ENCODE peak calls at places on chromosomes 11 and 22, in six cellular contexts. One of them, this sample, is unnamed.

GRCh38 chr22:23128269-23129108 is 13.3 kb downstream of the RSPH14 start:
- DNase-seq in GDM1: peak
- DNase-seq in RKO: peak
- DNase-seq in colonic mucosa: peak
- DNase-seq in activated CD8-positive, alpha-beta T cell treated with anti-CD3 and anti-CD28 coated beads, Interleukin-2, amount 10 ng/mL, durations not matched to agents 7 days and 5 days: peak
- DNase-seq in NCI-H1105: no peak
- DNase-seq in this sample: peak

GRCh38 chr22:41940853-41941765 is 5.8 kb downstream of the CENPM start:
- DNase-seq in GDM1: peak
- DNase-seq in RKO: peak
- DNase-seq in colonic mucosa: peak
- DNase-seq in activated CD8-positive, alpha-beta T cell treated with anti-CD3 and anti-CD28 coated beads, Interleukin-2, amount 10 ng/mL, durations not matched to agents 7 days and 5 days: peak
- DNase-seq in NCI-H1105: peak
- DNase-seq in this sample: peak

GRCh38 chr11:35013514-35014191 is 97.2 kb downstream of the PDHX start:
- DNase-seq in GDM1: no peak
- DNase-seq in RKO: no peak
- DNase-seq in colonic mucosa: no peak
- DNase-seq in activated CD8-positive, alpha-beta T cell treated with anti-CD3 and anti-CD28 coated beads, Interleukin-2, amount 10 ng/mL, durations not matched to agents 7 days and 5 days: no peak
- DNase-seq in NCI-H1105: no peak
- DNase-seq in this sample: peak

GRCh38 chr11:75288846-75289760 is 48.5 kb downstream of the TPBGL start:
- DNase-seq in GDM1: no peak
- DNase-seq in RKO: no peak
- DNase-seq in colonic mucosa: no peak
- DNase-seq in activated CD8-positive, alpha-beta T cell treated with anti-CD3 and anti-CD28 coated beads, Interleukin-2, amount 10 ng/mL, durations not matched to agents 7 days and 5 days: no peak
- DNase-seq in NCI-H1105: no peak
- DNase-seq in this sample: no peak

GRCh38 chr11:57379732-57380131 is 1.2 kb downstream of the PRG3 start:
- DNase-seq in GDM1: no peak
- DNase-seq in RKO: peak
- DNase-seq in colonic mucosa: no peak
- DNase-seq in activated CD8-positive, alpha-beta T cell treated with anti-CD3 and anti-CD28 coated beads, Interleukin-2, amount 10 ng/mL, durations not matched to agents 7 days and 5 days: peak
- DNase-seq in NCI-H1105: no peak
- DNase-seq in this sample: no peak

GRCh38 chr22:26599505-26599904 is 9.6 kb upstream of the TPST2 start:
- DNase-seq in GDM1: no peak
- DNase-seq in RKO: no peak
- DNase-seq in colonic mucosa: no peak
- DNase-seq in activated CD8-positive, alpha-beta T cell treated with anti-CD3 and anti-CD28 coated beads, Interleukin-2, amount 10 ng/mL, durations not matched to agents 7 days and 5 days: no peak
- DNase-seq in NCI-H1105: no peak
- DNase-seq in this sample: no peak

GRCh38 chr22:49863936-49864335 is 10.3 kb downstream of the ZBED4 start:
- DNase-seq in GDM1: no peak
- DNase-seq in RKO: no peak
- DNase-seq in colonic mucosa: no peak
- DNase-seq in activated CD8-positive, alpha-beta T cell treated with anti-CD3 and anti-CD28 coated beads, Interleukin-2, amount 10 ng/mL, durations not matched to agents 7 days and 5 days: no peak
- DNase-seq in NCI-H1105: no peak
- DNase-seq in this sample: no peak

GRCh38 chr11:2724653-2725366 is 25.0 kb upstream of the KCNQ1OT1 start:
- DNase-seq in GDM1: no peak
- DNase-seq in RKO: no peak
- DNase-seq in colonic mucosa: no peak
- DNase-seq in activated CD8-positive, alpha-beta T cell treated with anti-CD3 and anti-CD28 coated beads, Interleukin-2, amount 10 ng/mL, durations not matched to agents 7 days and 5 days: no peak
- DNase-seq in NCI-H1105: no peak
- DNase-seq in this sample: no peak

GRCh38 chr11:68567553-68567952 is 107.0 kb downstream of the PPP6R3 start:
- DNase-seq in GDM1: no peak
- DNase-seq in RKO: no peak
- DNase-seq in colonic mucosa: no peak
- DNase-seq in activated CD8-positive, alpha-beta T cell treated with anti-CD3 and anti-CD28 coated beads, Interleukin-2, amount 10 ng/mL, durations not matched to agents 7 days and 5 days: no peak
- DNase-seq in NCI-H1105: no peak
- DNase-seq in this sample: no peak

GRCh38 chr11:31237819-31238771 is 131.4 kb downstream of the DCDC1 start:
- DNase-seq in GDM1: no peak
- DNase-seq in RKO: peak
- DNase-seq in colonic mucosa: no peak
- DNase-seq in activated CD8-positive, alpha-beta T cell treated with anti-CD3 and anti-CD28 coated beads, Interleukin-2, amount 10 ng/mL, durations not matched to agents 7 days and 5 days: no peak
- DNase-seq in NCI-H1105: no peak
- DNase-seq in this sample: no peak

GRCh38 chr11:118084247-118084646 is 2.5 kb downstream of the SMIM35 start:
- DNase-seq in GDM1: peak
- DNase-seq in RKO: peak
- DNase-seq in colonic mucosa: peak
- DNase-seq in activated CD8-positive, alpha-beta T cell treated with anti-CD3 and anti-CD28 coated beads, Interleukin-2, amount 10 ng/mL, durations not matched to agents 7 days and 5 days: no peak
- DNase-seq in NCI-H1105: no peak
- DNase-seq in this sample: no peak

GRCh38 chr22:29385305-29385704 is 3.1 kb downstream of the AP1B1 start:
- DNase-seq in GDM1: no peak
- DNase-seq in RKO: no peak
- DNase-seq in colonic mucosa: no peak
- DNase-seq in activated CD8-positive, alpha-beta T cell treated with anti-CD3 and anti-CD28 coated beads, Interleukin-2, amount 10 ng/mL, durations not matched to agents 7 days and 5 days: no peak
- DNase-seq in NCI-H1105: no peak
- DNase-seq in this sample: no peak

GRCh38 chr11:85299247-85299646 is 327.9 kb downstream of the DLG2 start:
- DNase-seq in GDM1: peak
- DNase-seq in RKO: no peak
- DNase-seq in colonic mucosa: peak
- DNase-seq in activated CD8-positive, alpha-beta T cell treated with anti-CD3 and anti-CD28 coated beads, Interleukin-2, amount 10 ng/mL, durations not matched to agents 7 days and 5 days: no peak
- DNase-seq in NCI-H1105: no peak
- DNase-seq in this sample: no peak

GRCh38 chr11:44311339-44312261 is 1.7 kb upstream of the ALX4 start:
- DNase-seq in GDM1: no peak
- DNase-seq in RKO: no peak
- DNase-seq in colonic mucosa: no peak
- DNase-seq in activated CD8-positive, alpha-beta T cell treated with anti-CD3 and anti-CD28 coated beads, Interleukin-2, amount 10 ng/mL, durations not matched to agents 7 days and 5 days: no peak
- DNase-seq in NCI-H1105: no peak
- DNase-seq in this sample: no peak

GRCh38 chr11:122202951-122203456 is 87.0 kb upstream of the BLID start:
- DNase-seq in GDM1: no peak
- DNase-seq in RKO: peak
- DNase-seq in colonic mucosa: peak
- DNase-seq in activated CD8-positive, alpha-beta T cell treated with anti-CD3 and anti-CD28 coated beads, Interleukin-2, amount 10 ng/mL, durations not matched to agents 7 days and 5 days: peak
- DNase-seq in NCI-H1105: peak
- DNase-seq in this sample: no peak

GRCh38 chr11:2212411-2213251 is 41.0 kb upstream of the TH start:
- DNase-seq in GDM1: no peak
- DNase-seq in RKO: no peak
- DNase-seq in colonic mucosa: peak
- DNase-seq in activated CD8-positive, alpha-beta T cell treated with anti-CD3 and anti-CD28 coated beads, Interleukin-2, amount 10 ng/mL, durations not matched to agents 7 days and 5 days: peak
- DNase-seq in NCI-H1105: no peak
- DNase-seq in this sample: no peak

GRCh38 chr11:88489030-88489429 is 151.5 kb upstream of the CTSC start:
- DNase-seq in GDM1: no peak
- DNase-seq in RKO: no peak
- DNase-seq in colonic mucosa: no peak
- DNase-seq in activated CD8-positive, alpha-beta T cell treated with anti-CD3 and anti-CD28 coated beads, Interleukin-2, amount 10 ng/mL, durations not matched to agents 7 days and 5 days: no peak
- DNase-seq in NCI-H1105: no peak
- DNase-seq in this sample: no peak

GRCh38 chr11:131684111-131685060 is 314.0 kb downstream of the NTM start:
- DNase-seq in GDM1: no peak
- DNase-seq in RKO: no peak
- DNase-seq in colonic mucosa: peak
- DNase-seq in activated CD8-positive, alpha-beta T cell treated with anti-CD3 and anti-CD28 coated beads, Interleukin-2, amount 10 ng/mL, durations not matched to agents 7 days and 5 days: no peak
- DNase-seq in NCI-H1105: no peak
- DNase-seq in this sample: no peak

GRCh38 chr11:272931-273198 is 5.3 kb upstream of the NLRP6 start:
- DNase-seq in GDM1: no peak
- DNase-seq in RKO: no peak
- DNase-seq in colonic mucosa: no peak
- DNase-seq in activated CD8-positive, alpha-beta T cell treated with anti-CD3 and anti-CD28 coated beads, Interleukin-2, amount 10 ng/mL, durations not matched to agents 7 days and 5 days: no peak
- DNase-seq in NCI-H1105: no peak
- DNase-seq in this sample: no peak